ENCODE peak calls at places on chromosome 16, in seven cellular contexts. P, N, D, M, Z, Q and G are unnamed samples.

GRCh38 chr16:70800306-70800705 is 652 bp downstream of the VAC14 start:
- DNase-seq in N (no peak), D (no peak), M (no peak), P (no peak), Z (no peak), Q (no peak), G (no peak)

GRCh38 chr16:66487580-66488235 is 60.6 kb downstream of the BEAN1 start:
- DNase-seq in Q (no peak), N (no peak), Z (no peak), M (no peak), P (no peak), D (no peak), G (peak; percentile 51)

GRCh38 chr16:17555176-17555575 is 84.4 kb upstream of the XYLT1 start:
- DNase-seq in P (no peak), Z (peak; percentile 51), M (peak; percentile 92), D (no peak), N (no peak), Q (no peak), G (peak; percentile 44)

GRCh38 chr16:5206331-5206990 is 108.9 kb upstream of the EEF2KMT start:
- DNase-seq in Z (no peak), D (no peak), N (no peak), Q (no peak), M (no peak), P (no peak), G (no peak)

GRCh38 chr16:16158741-16159374 is 64.4 kb downstream of the ABCC6 start:
- DNase-seq in P (no peak), M (peak; percentile 17), Z (no peak), D (no peak), Q (no peak), N (no peak), G (peak; percentile 25)

GRCh38 chr16:15055141-15056053 is 477 bp downstream of the NTAN1 start:
- DNase-seq in M (no peak), N (peak; percentile 91), P (no peak), D (no peak), Q (no peak), Z (no peak), G (peak; percentile 42)

GRCh38 chr16:51854401-51854951 is 692.5 kb downstream of the TOX3 start:
- DNase-seq in M (no peak), N (no peak), Z (no peak), P (no peak), Q (no peak), D (no peak), G (no peak)

GRCh38 chr16:22186517-22186916 is 19.6 kb upstream of the EEF2K start:
- DNase-seq in Z (no peak), Q (no peak), P (no peak), M (no peak), D (no peak), N (no peak), G (no peak)

GRCh38 chr16:2713985-2714774 is 5.8 kb downstream of the PRSS27 start:
- DNase-seq in Q (no peak), Z (no peak), P (no peak), N (peak; percentile 71), D (no peak), M (no peak), G (no peak)

GRCh38 chr16:82643936-82644630 is 17.3 kb downstream of the CDH13 start:
- DNase-seq in P (no peak), Q (no peak), N (no peak), D (no peak), Z (no peak), M (no peak), G (no peak)

GRCh38 chr16:82643136-82643535 is 16.4 kb downstream of the CDH13 start:
- DNase-seq in M (no peak), P (no peak), Z (no peak), N (no peak), D (no peak), Q (no peak), G (no peak)

GRCh38 chr16:82639666-82640336 is 13.0 kb downstream of the CDH13 start:
- DNase-seq in P (no peak), Z (no peak), M (peak; percentile 44), D (peak; percentile 54), Q (peak; percentile 77), N (no peak), G (peak; percentile 80)

GRCh38 chr16:82639263-82639662 is 12.5 kb downstream of the CDH13 start:
- DNase-seq in Z (no peak), Q (no peak), N (no peak), M (no peak), D (no peak), P (no peak), G (no peak)

GRCh38 chr16:82641336-82641984 is 14.7 kb downstream of the CDH13 start:
- DNase-seq in Z (no peak), M (peak; percentile 58), D (no peak), P (no peak), Q (no peak), N (no peak), G (peak; percentile 80)
- TF ChIP-seq CTCF in Z (peak; percentile 54), M (peak; percentile 76), D (peak; percentile 2), P (no peak), Q (peak; percentile 56), N (no peak), G (peak; percentile 72)

DNA sequence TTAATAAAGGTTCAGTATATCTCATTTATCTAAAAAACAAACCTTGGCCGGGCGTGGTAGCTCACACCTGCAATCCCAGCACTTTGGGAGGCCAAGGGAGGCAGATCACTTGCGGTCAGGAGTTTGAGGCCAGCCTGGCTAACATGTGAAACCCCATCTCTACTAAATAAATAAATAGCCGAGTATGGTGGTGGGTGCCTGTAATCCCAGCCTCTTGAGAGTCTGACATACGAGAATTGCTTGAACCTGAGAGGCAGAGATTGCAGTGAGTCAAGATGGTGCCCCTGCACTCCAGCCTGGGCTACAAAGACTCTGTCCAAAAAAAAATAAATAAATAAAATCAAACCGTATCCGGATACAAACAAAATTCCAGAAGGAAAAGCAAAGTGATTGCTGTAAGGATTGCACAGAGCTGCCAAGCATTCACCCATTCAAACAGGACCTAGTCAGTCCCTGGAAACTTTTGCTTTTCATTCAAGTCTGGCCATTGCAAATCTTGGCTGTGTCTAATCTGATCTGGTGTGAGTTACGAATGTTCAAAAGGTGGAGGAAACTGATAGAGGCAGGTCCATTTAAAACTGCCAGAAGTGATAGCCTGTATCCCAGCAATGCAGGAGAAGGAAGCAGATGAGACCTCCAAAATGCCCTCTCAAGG is 102.5 kb upstream of the CLEC3A start:
- DNase-seq in N (no peak), P (no peak), D (no peak), Q (no peak), Z (no peak), M (no peak), G (no peak)
- TF ChIP-seq CTCF in N (no peak), P (no peak), D (no peak), Q (no peak), Z (no peak), M (no peak), G (no peak)

GRCh38 chr16:75644240-75645012 is 3.0 kb downstream of the KARS1 start:
- DNase-seq in Z (no peak), N (no peak), D (no peak), Q (no peak), M (no peak), P (no peak), G (no peak)

GRCh38 chr16:75653926-75654325 is 6.4 kb downstream of the TERF2IP start:
- DNase-seq in P (no peak), Z (peak; percentile 11), N (no peak), D (no peak), Q (no peak), M (peak; percentile 71), G (peak; percentile 26)

GRCh38 chr16:75647138-75647491 is 350 bp downstream of the KARS1 start:
- DNase-seq in Z (no peak), N (no peak), M (no peak), D (no peak), P (no peak), Q (no peak), G (peak; percentile 10)

GRCh38 chr16:75647492-75648264 is at the start of the genes KARS1 and TERF2IP:
- DNase-seq in Z (peak; percentile 74), M (peak; percentile 91), P (peak; percentile 66), N (peak; percentile 98), Q (peak; percentile 93), D (peak; percentile 96), G (peak; percentile 95)

DNA sequence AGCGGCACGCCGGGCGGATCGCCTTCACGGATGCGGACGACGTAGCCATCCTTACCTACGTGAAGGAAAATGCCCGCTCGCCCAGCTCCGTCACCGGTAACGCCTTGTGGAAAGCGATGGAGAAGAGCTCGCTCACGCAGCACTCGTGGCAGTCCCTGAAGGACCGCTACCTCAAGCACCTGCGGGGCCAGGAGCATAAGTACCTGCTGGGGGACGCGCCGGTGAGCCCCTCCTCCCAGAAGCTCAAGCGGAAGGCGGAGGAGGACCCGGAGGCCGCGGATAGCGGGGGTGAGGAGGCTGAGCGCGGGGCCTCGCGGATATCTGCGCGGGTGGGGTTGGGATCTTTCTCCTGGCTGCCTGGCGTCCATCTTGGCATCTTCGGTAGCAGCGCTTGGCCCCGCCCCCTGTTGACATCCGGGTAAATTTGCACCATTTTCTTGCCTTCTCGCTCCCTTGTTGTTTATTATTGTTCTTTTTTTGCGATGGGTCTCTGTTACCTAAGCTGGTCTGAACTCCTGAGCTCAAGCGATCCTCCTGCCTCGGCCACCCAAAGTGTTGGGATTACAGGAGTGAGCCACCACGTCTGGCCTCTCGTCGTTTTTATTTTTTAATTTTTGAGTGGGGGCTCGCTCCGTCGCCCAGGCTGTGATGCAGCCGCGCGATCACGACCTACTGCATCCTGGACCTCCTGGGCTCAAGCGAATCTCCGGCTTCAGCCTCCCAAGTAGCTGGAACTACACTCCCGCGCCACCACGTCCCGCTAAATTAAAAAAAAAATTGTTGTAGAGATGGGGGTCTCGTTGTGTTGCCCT is 898 bp downstream of the TERF2IP start:
- DNase-seq in D (peak; percentile 81), N (peak; percentile 93), Q (peak; percentile 85), P (peak; percentile 53), Z (peak; percentile 32), M (peak; percentile 57), G (peak; percentile 80)
- TF ChIP-seq CTCF in D (no peak), N (no peak), Q (no peak), P (no peak), Z (no peak), M (no peak), G (no peak)

GRCh38 chr16:80441935-80442334 is 98.9 kb upstream of the DYNLRB2 start:
- DNase-seq in Q (no peak), D (no peak), Z (no peak), N (no peak), P (no peak), M (no peak), G (no peak)

GRCh38 chr16:80436510-80436909 is 104.3 kb upstream of the DYNLRB2 start:
- DNase-seq in P (no peak), N (no peak), D (no peak), Z (no peak), Q (no peak), M (no peak), G (no peak)

GRCh38 chr16:80433617-80434016 is 107.2 kb upstream of the DYNLRB2 start:
- DNase-seq in M (no peak), D (no peak), N (no peak), P (no peak), Q (no peak), Z (no peak), G (no peak)

GRCh38 chr16:80440691-80441090 is 100.1 kb upstream of the DYNLRB2 start:
- DNase-seq in N (no peak), P (no peak), M (no peak), Z (no peak), D (no peak), Q (no peak), G (no peak)

DNA sequence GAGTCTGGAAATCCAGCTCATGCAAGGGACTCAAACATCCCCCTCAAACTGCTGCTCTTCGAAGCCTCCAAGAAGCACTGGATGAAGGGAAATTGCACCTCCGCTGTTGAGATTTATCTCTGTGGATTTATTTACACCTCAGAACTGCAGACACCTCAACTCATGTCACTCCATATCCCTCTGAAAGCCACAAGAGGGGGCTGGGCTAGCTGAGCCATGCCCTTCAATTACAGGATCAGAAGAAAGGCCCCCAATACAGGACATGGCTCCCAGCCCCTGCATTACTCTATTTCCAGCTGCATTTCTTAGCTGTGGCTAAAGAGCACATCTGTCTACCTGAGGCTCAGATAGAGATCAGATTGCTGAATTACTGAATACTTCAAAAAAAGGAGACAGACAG is 103.1 kb upstream of the DYNLRB2 start:
- DNase-seq in P (no peak), Q (no peak), N (no peak), Z (no peak), D (no peak), M (no peak), G (no peak)
- TF ChIP-seq CTCF in P (no peak), Q (no peak), N (no peak), Z (no peak), D (no peak), M (no peak), G (no peak)